ENCODE peak calls at places on chromosomes 16 and 17, in five cellular contexts. One of them, this sample, is unnamed.

GRCh38 chr17:17836818-17837379 is at the start of gene SREBF1:
- DNase-seq in GM23338: peak
- DNase-seq in HepG2: peak
- DNase-seq in neural progenitor cell: peak
- DNase-seq in endothelial cell of umbilical vein: peak
- DNase-seq in this sample: no peak

GRCh38 chr17:63946440-63947363 is 14.6 kb upstream of the CD79B start:
- DNase-seq in endothelial cell of umbilical vein: peak
- DNase-seq in GM23338: peak
- DNase-seq in neural progenitor cell: peak
- DNase-seq in HepG2: peak
- DNase-seq in this sample: no peak

GRCh38 chr17:56125830-56126819 is 27.1 kb upstream of the ANKFN1 start:
- DNase-seq in HepG2: peak
- DNase-seq in neural progenitor cell: peak
- DNase-seq in GM23338: peak
- DNase-seq in endothelial cell of umbilical vein: peak
- DNase-seq in this sample: peak

GRCh38 chr16:70576431-70577255 is 53.0 kb downstream of the SF3B3 start:
- DNase-seq in neural progenitor cell: no peak
- DNase-seq in HepG2: peak
- DNase-seq in endothelial cell of umbilical vein: peak
- DNase-seq in GM23338: peak
- DNase-seq in this sample: peak

GRCh38 chr16:84514874-84515835 is 10.7 kb upstream of the MEAK7 start:
- DNase-seq in HepG2: peak
- DNase-seq in endothelial cell of umbilical vein: no peak
- DNase-seq in neural progenitor cell: peak
- DNase-seq in GM23338: no peak
- DNase-seq in this sample: no peak

GRCh38 chr17:53628011-53628410 is 194.7 kb upstream of the KIF2B start:
- DNase-seq in GM23338: no peak
- DNase-seq in neural progenitor cell: no peak
- DNase-seq in HepG2: no peak
- DNase-seq in endothelial cell of umbilical vein: no peak
- DNase-seq in this sample: peak

GRCh38 chr17:60926466-60927183 is 249.0 kb downstream of the BCAS3 start:
- DNase-seq in GM23338: no peak
- DNase-seq in endothelial cell of umbilical vein: peak
- DNase-seq in HepG2: no peak
- DNase-seq in neural progenitor cell: no peak
- DNase-seq in this sample: no peak

GRCh38 chr16:51849715-51850114 is 697.2 kb downstream of the TOX3 start:
- DNase-seq in endothelial cell of umbilical vein: no peak
- DNase-seq in GM23338: no peak
- DNase-seq in neural progenitor cell: no peak
- DNase-seq in HepG2: no peak
- DNase-seq in this sample: no peak

GRCh38 chr17:5011928-5012327 is 14.2 kb downstream of the KIF1C start:
- DNase-seq in endothelial cell of umbilical vein: peak
- DNase-seq in GM23338: no peak
- DNase-seq in HepG2: no peak
- DNase-seq in neural progenitor cell: no peak
- DNase-seq in this sample: peak

GRCh38 chr17:72226322-72226721 is 105.5 kb downstream of the SOX9 start:
- DNase-seq in neural progenitor cell: no peak
- DNase-seq in endothelial cell of umbilical vein: no peak
- DNase-seq in HepG2: no peak
- DNase-seq in GM23338: no peak
- DNase-seq in this sample: no peak

GRCh38 chr16:68823401-68823800 is 19.9 kb upstream of the TANGO6 start:
- DNase-seq in GM23338: peak
- DNase-seq in HepG2: no peak
- DNase-seq in neural progenitor cell: peak
- DNase-seq in endothelial cell of umbilical vein: no peak
- DNase-seq in this sample: peak

GRCh38 chr17:29572691-29573557 is 4.4 kb downstream of the TP53I13 start:
- DNase-seq in GM23338: peak
- DNase-seq in HepG2: no peak
- DNase-seq in neural progenitor cell: peak
- DNase-seq in endothelial cell of umbilical vein: peak
- DNase-seq in this sample: no peak

GRCh38 chr16:66898207-66898606 is 17.9 kb downstream of the PDP2 start:
- DNase-seq in neural progenitor cell: no peak
- DNase-seq in HepG2: no peak
- DNase-seq in GM23338: no peak
- DNase-seq in endothelial cell of umbilical vein: no peak
- DNase-seq in this sample: peak

GRCh38 chr16:35319536-35320192 is 1860.3 kb downstream of the TP53TG3F start:
- DNase-seq in neural progenitor cell: no peak
- DNase-seq in GM23338: no peak
- DNase-seq in HepG2: no peak
- DNase-seq in endothelial cell of umbilical vein: no peak
- DNase-seq in this sample: no peak

GRCh38 chr16:68064791-68065365 is 20.3 kb upstream of the NFATC3 start:
- DNase-seq in neural progenitor cell: peak
- DNase-seq in endothelial cell of umbilical vein: peak
- DNase-seq in GM23338: peak
- DNase-seq in HepG2: peak
- DNase-seq in this sample: peak

GRCh38 chr16:58040945-58041627 is 15.5 kb downstream of the MMP15 start:
- DNase-seq in endothelial cell of umbilical vein: no peak
- DNase-seq in HepG2: no peak
- DNase-seq in neural progenitor cell: no peak
- DNase-seq in GM23338: no peak
- DNase-seq in this sample: no peak

GRCh38 chr17:40949406-40949805 is 12.0 kb upstream of the KRT23 start:
- DNase-seq in neural progenitor cell: peak
- DNase-seq in endothelial cell of umbilical vein: no peak
- DNase-seq in HepG2: peak
- DNase-seq in GM23338: no peak
- DNase-seq in this sample: no peak

GRCh38 chr16:9840761-9841665 is 341.2 kb downstream of the GRIN2A start:
- DNase-seq in HepG2: no peak
- DNase-seq in GM23338: peak
- DNase-seq in neural progenitor cell: no peak
- DNase-seq in endothelial cell of umbilical vein: no peak
- DNase-seq in this sample: peak

GRCh38 chr17:57324060-57324459 is 67.7 kb downstream of the MSI2 start:
- DNase-seq in endothelial cell of umbilical vein: no peak
- DNase-seq in HepG2: no peak
- DNase-seq in neural progenitor cell: no peak
- DNase-seq in GM23338: no peak
- DNase-seq in this sample: no peak

GRCh38 chr16:30457743-30458560 is 12.3 kb upstream of the SEPHS2 start:
- DNase-seq in GM23338: no peak
- DNase-seq in endothelial cell of umbilical vein: no peak
- DNase-seq in HepG2: no peak
- DNase-seq in neural progenitor cell: no peak
- DNase-seq in this sample: no peak

GRCh38 chr17:57488856-57489255 is 232.5 kb downstream of the MSI2 start:
- DNase-seq in endothelial cell of umbilical vein: no peak
- DNase-seq in GM23338: no peak
- DNase-seq in HepG2: no peak
- DNase-seq in neural progenitor cell: no peak
- DNase-seq in this sample: no peak

GRCh38 chr16:85126731-85127662 is 14.7 kb upstream of the CIBAR2 start:
- DNase-seq in neural progenitor cell: peak
- DNase-seq in GM23338: peak
- DNase-seq in HepG2: no peak
- DNase-seq in endothelial cell of umbilical vein: peak
- DNase-seq in this sample: peak

GRCh38 chr17:63082952-63083351 is 116.9 kb downstream of the TANC2 start:
- DNase-seq in endothelial cell of umbilical vein: no peak
- DNase-seq in GM23338: no peak
- DNase-seq in neural progenitor cell: no peak
- DNase-seq in HepG2: no peak
- DNase-seq in this sample: peak

GRCh38 chr16:5025171-5025632 is 8.5 kb downstream of the NAGPA start:
- DNase-seq in GM23338: peak
- DNase-seq in HepG2: no peak
- DNase-seq in endothelial cell of umbilical vein: peak
- DNase-seq in neural progenitor cell: peak
- DNase-seq in this sample: no peak

GRCh38 chr16:84453061-84453752 is 51.3 kb downstream of the MEAK7 start:
- DNase-seq in neural progenitor cell: no peak
- DNase-seq in HepG2: no peak
- DNase-seq in GM23338: no peak
- DNase-seq in endothelial cell of umbilical vein: no peak
- DNase-seq in this sample: no peak

GRCh38 chr17:61040666-61041065 is 359.0 kb upstream of the TBX2 start:
- DNase-seq in neural progenitor cell: no peak
- DNase-seq in endothelial cell of umbilical vein: no peak
- DNase-seq in HepG2: no peak
- DNase-seq in GM23338: no peak
- DNase-seq in this sample: no peak

GRCh38 chr17:72411124-72411563 is 290.3 kb downstream of the SOX9 start:
- DNase-seq in GM23338: no peak
- DNase-seq in neural progenitor cell: no peak
- DNase-seq in HepG2: no peak
- DNase-seq in endothelial cell of umbilical vein: no peak
- DNase-seq in this sample: peak

GRCh38 chr16:81526935-81527334 is 82.3 kb downstream of the CMIP start:
- DNase-seq in neural progenitor cell: no peak
- DNase-seq in GM23338: no peak
- DNase-seq in HepG2: no peak
- DNase-seq in endothelial cell of umbilical vein: peak
- DNase-seq in this sample: peak

GRCh38 chr17:3657874-3658783 is 10.2 kb downstream of the TAX1BP3 start:
- DNase-seq in GM23338: no peak
- DNase-seq in endothelial cell of umbilical vein: no peak
- DNase-seq in neural progenitor cell: no peak
- DNase-seq in HepG2: no peak
- DNase-seq in this sample: no peak

GRCh38 chr16:27402964-27403600 is 1.1 kb downstream of the IL21R start:
- DNase-seq in HepG2: no peak
- DNase-seq in endothelial cell of umbilical vein: no peak
- DNase-seq in neural progenitor cell: no peak
- DNase-seq in GM23338: no peak
- DNase-seq in this sample: no peak

GRCh38 chr17:82750241-82750905 is 1.5 kb upstream of the TBCD start:
- DNase-seq in GM23338: peak
- DNase-seq in HepG2: no peak
- DNase-seq in endothelial cell of umbilical vein: no peak
- DNase-seq in neural progenitor cell: peak
- DNase-seq in this sample: no peak

GRCh38 chr17:18203308-18203707 is 19.7 kb downstream of the ALKBH5 start:
- DNase-seq in GM23338: no peak
- DNase-seq in HepG2: peak
- DNase-seq in endothelial cell of umbilical vein: no peak
- DNase-seq in neural progenitor cell: no peak
- DNase-seq in this sample: no peak

GRCh38 chr17:32100971-32101631 is 41.2 kb upstream of the RHOT1 start:
- DNase-seq in HepG2: no peak
- DNase-seq in neural progenitor cell: no peak
- DNase-seq in GM23338: no peak
- DNase-seq in endothelial cell of umbilical vein: peak
- DNase-seq in this sample: no peak

DNA sequence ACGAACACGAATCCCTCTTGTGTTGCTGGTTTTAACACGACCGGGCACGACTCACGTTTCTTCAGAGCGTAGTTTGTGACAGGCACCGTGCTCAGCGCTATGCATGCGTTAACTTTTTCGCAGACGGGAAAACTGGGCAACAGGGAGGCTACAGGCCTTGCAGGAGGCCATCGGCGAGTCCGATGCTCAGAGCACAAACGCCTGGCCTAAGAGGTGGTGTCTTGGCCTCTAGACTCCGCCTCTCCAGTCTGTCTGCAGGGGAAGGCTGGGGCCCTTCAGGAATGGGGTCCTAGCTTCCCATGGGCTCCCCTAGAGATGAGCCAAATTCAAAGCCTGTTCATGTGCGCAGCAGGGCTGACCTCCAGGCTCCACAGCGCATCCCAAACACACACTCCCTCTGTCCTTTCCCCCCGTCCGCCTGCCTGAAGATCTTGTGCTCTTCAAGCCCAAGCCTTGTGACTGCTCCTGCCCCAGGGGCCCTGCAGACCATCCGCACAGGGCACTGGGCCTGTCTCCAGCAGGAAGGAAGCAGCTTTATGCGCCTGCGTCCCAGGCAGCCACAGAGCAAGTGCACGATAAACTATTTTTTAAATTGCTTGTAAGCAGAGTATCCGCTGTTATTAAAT is 3.1 kb downstream of the CLCN7 start:
- DNase-seq in HepG2: no peak
- DNase-seq in endothelial cell of umbilical vein: no peak
- DNase-seq in neural progenitor cell: no peak
- DNase-seq in GM23338: no peak
- DNase-seq in this sample: no peak
- H3K4me2 ChIP-seq in HepG2: no peak
- H3K4me2 ChIP-seq in endothelial cell of umbilical vein: no peak
- H3K4me2 ChIP-seq in neural progenitor cell: no peak
- H3K4me2 ChIP-seq in GM23338: no peak
- H3K4me2 ChIP-seq in this sample: peak

GRCh38 chr16:25024900-25025299 is 9.7 kb upstream of the ARHGAP17 start:
- DNase-seq in neural progenitor cell: no peak
- DNase-seq in endothelial cell of umbilical vein: no peak
- DNase-seq in GM23338: no peak
- DNase-seq in HepG2: no peak
- DNase-seq in this sample: no peak
- H2AFZ ChIP-seq in neural progenitor cell: peak
- H2AFZ ChIP-seq in endothelial cell of umbilical vein: peak
- H2AFZ ChIP-seq in GM23338: no peak
- H2AFZ ChIP-seq in HepG2: no peak
- H2AFZ ChIP-seq in this sample: no peak

DNA sequence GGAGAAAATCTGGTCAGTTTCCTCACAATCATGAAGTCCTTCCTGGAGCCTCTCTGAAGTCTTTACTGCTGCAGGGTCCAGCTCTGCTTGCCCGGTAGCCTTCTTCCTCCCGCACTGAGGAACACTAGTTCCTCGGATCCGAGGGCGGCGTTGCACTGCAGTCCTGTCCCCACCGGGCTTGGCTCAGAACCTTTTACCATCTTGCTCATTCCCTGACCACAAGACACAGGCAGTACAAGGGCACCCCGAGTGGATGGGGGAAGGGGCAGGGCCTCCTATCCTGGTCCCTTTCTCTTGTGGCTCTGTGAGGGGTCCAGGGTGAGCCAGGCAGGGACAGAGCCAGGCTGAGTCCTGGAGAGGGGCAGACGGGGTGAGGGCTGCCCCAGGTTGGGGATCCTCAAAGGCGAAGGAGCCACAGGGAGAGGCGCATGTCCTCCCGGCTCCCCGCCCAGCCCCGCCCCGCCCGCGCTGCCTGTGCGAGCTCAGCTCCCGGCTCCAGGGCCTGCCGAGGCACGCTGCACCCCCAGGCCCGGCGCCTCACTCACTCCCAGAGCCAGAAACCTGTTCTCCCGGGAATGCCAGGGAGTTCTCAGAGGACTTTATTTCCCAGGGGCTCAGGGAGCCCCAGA is 1.5 kb downstream of the FOXN1 start:
- DNase-seq in GM23338: peak
- DNase-seq in endothelial cell of umbilical vein: no peak
- DNase-seq in HepG2: no peak
- DNase-seq in neural progenitor cell: no peak
- DNase-seq in this sample: no peak
- TF ChIP-seq EZH2 in GM23338: no peak
- TF ChIP-seq EZH2 in endothelial cell of umbilical vein: peak
- TF ChIP-seq EZH2 in HepG2: no peak
- TF ChIP-seq EZH2 in neural progenitor cell: no peak
- TF ChIP-seq EZH2 in this sample: peak

GRCh38 chr17:43020030-43020621 is 2.1 kb downstream of the VAT1 start:
- DNase-seq in HepG2: no peak
- DNase-seq in GM23338: no peak
- DNase-seq in endothelial cell of umbilical vein: peak
- DNase-seq in neural progenitor cell: no peak
- DNase-seq in this sample: no peak
- H3K4me2 ChIP-seq in HepG2: peak
- H3K4me2 ChIP-seq in GM23338: peak
- H3K4me2 ChIP-seq in endothelial cell of umbilical vein: peak
- H3K4me2 ChIP-seq in neural progenitor cell: peak
- H3K4me2 ChIP-seq in this sample: peak